ENCODE peak calls at places on chromosomes 13 and 19, in ten cellular contexts. C is hepatocyte, A is Caco-2, N is progenitor cell of endocrine pancreas, T is B cell, B is GM12865, J is PC-3, O is type B pancreatic cell, Q is fibroblast of lung, M is suprapubic skin. Y is an unnamed sample.

GRCh38 chr13:75725784-75726183 is 89.7 kb downstream of the LMO7 start:
- DNase-seq in M (no peak), A (no peak), C (no peak), N (no peak), J (peak), O (no peak), Q (no peak), B (no peak), T (no peak), Y (no peak)

GRCh38 chr13:48159436-48160225 is 64.7 kb upstream of the MED4 start:
- DNase-seq in N (no peak), M (no peak), A (no peak), T (no peak), C (no peak), B (no peak), O (no peak), Q (peak), J (no peak), Y (no peak)

GRCh38 chr13:110161112-110161897 is 145.7 kb downstream of the COL4A1 start:
- DNase-seq in Q (no peak), O (no peak), A (no peak), J (no peak), B (no peak), T (no peak), C (no peak), N (no peak), M (no peak), Y (no peak)

GRCh38 chr13:20363604-20364003 is 131.5 kb upstream of the GJB6 start:
- DNase-seq in M (no peak), Q (peak), B (no peak), A (no peak), J (no peak), T (no peak), O (no peak), N (no peak), C (no peak), Y (no peak)

GRCh38 chr13:76271728-76272232 is 614.4 kb downstream of the KCTD12 start:
- DNase-seq in C (no peak), M (no peak), A (no peak), O (no peak), N (no peak), Q (no peak), J (no peak), T (no peak), B (no peak), Y (no peak)

GRCh38 chr19:9406798-9407352 is 28.5 kb downstream of the ZNF266 start:
- DNase-seq in M (no peak), T (peak), J (no peak), N (no peak), C (no peak), Q (peak), B (peak), A (no peak), O (no peak), Y (peak)

GRCh38 chr19:5547881-5548280 is 19.9 kb downstream of the TINCR start:
- DNase-seq in B (peak), T (no peak), Q (no peak), M (no peak), C (peak), A (peak), J (peak), O (no peak), N (no peak), Y (no peak)

GRCh38 chr19:1169921-1170885 is 3.9 kb downstream of the SBNO2 start:
- DNase-seq in T (no peak), B (no peak), M (peak), J (peak), C (no peak), A (no peak), O (no peak), Q (peak), N (no peak), Y (peak)

GRCh38 chr13:113815151-113816058 is 48.5 kb downstream of the GAS6 start:
- DNase-seq in B (peak), M (no peak), A (no peak), C (no peak), J (peak), N (no peak), T (peak), O (no peak), Q (no peak), Y (peak)

GRCh38 chr19:44951179-44952159 is 3.7 kb upstream of the CLPTM1 start:
- DNase-seq in M (peak), N (peak), T (peak), B (peak), O (no peak), Q (peak), J (peak), C (peak), A (peak), Y (peak)

GRCh38 chr13:81394605-81395004 is 1053.7 kb upstream of the SPRY2 start:
- DNase-seq in M (no peak), B (no peak), T (no peak), N (no peak), O (no peak), J (no peak), Q (no peak), C (peak), A (no peak), Y (no peak)

GRCh38 chr19:13537454-13537853 is 31.2 kb upstream of the CACNA1A start:
- DNase-seq in N (no peak), B (no peak), M (no peak), Q (no peak), T (no peak), J (no peak), A (peak), O (no peak), C (no peak), Y (no peak)

GRCh38 chr19:35353635-35354034 is 4.6 kb upstream of the FFAR3 start:
- DNase-seq in M (peak), A (peak), C (no peak), B (no peak), O (peak), J (no peak), Q (no peak), N (no peak), T (peak), Y (no peak)

GRCh38 chr19:4474504-4475136 is 2.5 kb downstream of the HDGFL2 start:
- DNase-seq in J (peak), Q (peak), C (peak), O (no peak), A (no peak), B (peak), T (no peak), M (no peak), N (no peak), Y (no peak)

GRCh38 chr13:106473174-106473573 is 62.3 kb downstream of the EFNB2 start:
- DNase-seq in M (no peak), C (no peak), A (no peak), B (no peak), J (no peak), N (no peak), O (no peak), T (no peak), Q (no peak), Y (no peak)

GRCh38 chr13:23367907-23368306 is 65.6 kb downstream of the SACS start:
- DNase-seq in N (no peak), Q (no peak), J (no peak), B (no peak), M (no peak), O (no peak), T (no peak), A (no peak), C (no peak), Y (no peak)

GRCh38 chr19:17020380-17020779 is 6.2 kb downstream of the CPAMD8 start:
- DNase-seq in T (no peak), C (no peak), B (no peak), N (no peak), Q (no peak), O (no peak), J (no peak), A (no peak), M (no peak), Y (no peak)

GRCh38 chr13:99527346-99527745 is 26.1 kb downstream of the TM9SF2 start:
- DNase-seq in C (no peak), Q (no peak), M (no peak), A (no peak), O (no peak), J (no peak), T (no peak), N (no peak), B (no peak), Y (no peak)

GRCh38 chr19:53132231-53132991 is at the start of gene ZNF415:
- DNase-seq in Q (peak), O (peak), C (peak), J (peak), T (peak), N (peak), B (no peak), M (peak), A (peak), Y (peak)

GRCh38 chr13:44498502-44498901 is 77.6 kb downstream of the TSC22D1 start:
- DNase-seq in T (no peak), O (no peak), C (no peak), B (no peak), N (no peak), Q (no peak), M (no peak), J (no peak), A (no peak), Y (no peak)

GRCh38 chr19:459724-460511 is 915 bp downstream of the SHC2 start:
- DNase-seq in B (no peak), N (peak), T (peak), A (peak), Q (peak), J (peak), O (peak), C (peak), M (no peak), Y (peak)

GRCh38 chr13:112245179-112245724 is 130.9 kb upstream of the SPACA7 start:
- DNase-seq in C (no peak), J (no peak), B (no peak), A (no peak), T (no peak), N (no peak), M (no peak), O (peak), Q (no peak), Y (no peak)

GRCh38 chr19:48614436-48615144 is at the start of gene FAM83E:
- DNase-seq in C (peak), A (peak), N (no peak), J (peak), Q (no peak), B (peak), O (no peak), M (peak), T (no peak), Y (no peak)

GRCh38 chr19:29966594-29967249 is 24.7 kb downstream of the URI1 start:
- DNase-seq in O (no peak), M (no peak), J (peak), N (no peak), A (no peak), T (no peak), B (peak), Q (peak), C (no peak), Y (no peak)
- TF ChIP-seq CTCF in O (peak), M (no peak), J (peak), N (peak), A (peak), T (peak), B (peak), Q (no peak), C (peak), Y (no peak)

DNA sequence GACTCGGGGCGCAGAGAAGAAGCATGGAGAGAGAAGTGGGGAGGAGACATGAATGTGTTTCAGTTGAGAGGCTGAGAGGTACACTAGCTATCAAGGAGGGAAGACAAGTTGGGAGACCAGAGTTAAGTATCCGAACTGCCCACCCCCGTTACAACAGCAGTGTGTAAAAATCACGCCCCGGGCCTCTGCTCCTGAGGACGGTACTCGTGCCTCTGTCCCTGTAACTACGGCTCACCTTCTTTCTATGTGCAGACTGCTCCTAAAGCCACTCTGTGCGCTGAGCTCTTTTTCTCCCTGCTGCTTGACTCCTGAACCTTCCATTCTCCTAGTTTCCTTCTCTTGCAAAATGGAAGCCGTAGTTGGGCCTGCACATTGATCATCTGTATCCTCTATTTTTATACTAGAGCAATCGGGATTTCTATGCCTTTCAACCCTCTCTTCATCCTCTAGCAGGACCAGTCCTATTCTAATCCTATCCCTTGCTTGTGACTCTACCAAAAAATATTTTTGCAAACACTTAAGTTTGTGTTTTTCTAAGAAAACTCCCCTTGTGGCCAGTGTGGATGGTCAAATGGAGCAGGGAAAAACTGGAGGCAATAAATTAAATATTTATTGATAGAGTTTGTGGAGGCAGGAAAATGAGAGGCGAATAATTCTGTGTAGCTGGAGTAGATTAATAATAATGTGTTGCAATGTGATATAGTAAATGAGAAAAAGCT is 569 bp downstream of the POLR1D start:
- DNase-seq in O (no peak), C (peak), T (no peak), B (no peak), M (no peak), Q (no peak), N (no peak), J (peak), A (no peak), Y (no peak)
- TF ChIP-seq CTCF in O (peak), C (peak), T (no peak), B (no peak), M (no peak), Q (peak), N (peak), J (peak), A (no peak), Y (no peak)

DNA sequence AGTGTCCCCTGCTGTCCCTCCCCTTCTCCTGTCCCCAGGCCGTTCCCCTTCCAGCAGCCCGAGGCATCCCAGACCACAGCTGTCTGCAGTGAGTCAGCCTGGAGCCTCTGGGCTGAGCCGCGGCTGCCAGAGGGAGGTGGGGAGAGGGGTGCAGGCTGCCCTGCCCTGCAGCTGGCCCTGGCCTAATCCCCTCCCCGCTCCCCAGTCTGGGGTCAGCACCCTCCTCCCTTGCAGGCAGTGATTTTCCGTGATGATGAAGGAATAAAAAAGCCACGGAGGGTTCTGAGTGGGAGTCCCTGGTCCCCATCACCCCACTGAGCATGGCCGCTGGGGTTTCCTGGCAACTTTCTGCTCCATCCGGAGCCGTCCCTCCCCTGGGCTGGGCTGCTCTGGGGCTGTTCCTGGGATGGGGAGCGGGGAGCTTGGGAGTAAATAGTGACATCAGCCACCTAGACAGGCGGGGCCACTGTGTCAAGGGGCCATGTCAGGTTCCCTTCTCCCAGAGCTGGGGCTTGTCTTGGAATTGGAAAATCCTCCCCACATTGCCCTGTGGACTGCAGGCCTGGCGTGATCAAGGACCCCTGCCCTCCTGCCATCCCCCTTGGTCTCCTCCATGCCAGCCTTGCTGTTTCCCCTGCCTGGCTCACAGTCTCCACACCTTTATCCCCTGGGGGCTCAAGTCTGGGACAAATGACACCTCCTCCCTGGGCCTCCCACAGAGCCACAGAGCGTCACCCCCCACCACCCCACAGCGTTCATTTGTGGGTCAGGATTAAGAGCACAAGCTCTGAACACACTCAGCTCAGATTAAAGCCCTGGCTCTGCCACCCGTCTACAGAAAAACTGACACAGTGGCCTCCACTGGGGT is 16.7 kb downstream of the SPC24 start:
- DNase-seq in Q (peak), O (no peak), N (no peak), T (no peak), A (peak), M (peak), C (peak), B (no peak), J (peak), Y (peak)
- TF ChIP-seq CTCF in Q (no peak), O (no peak), N (no peak), T (no peak), A (no peak), M (no peak), C (no peak), B (no peak), J (no peak), Y (no peak)

GRCh38 chr13:33441015-33441414 is 155.5 kb upstream of the STARD13 start:
- DNase-seq in Q (peak), M (no peak), A (no peak), O (no peak), B (peak), T (no peak), J (peak), C (peak), N (no peak), Y (no peak)
- TF ChIP-seq CTCF in Q (no peak), M (no peak), A (peak), O (peak), B (peak), T (no peak), J (peak), C (peak), N (peak), Y (no peak)

DNA sequence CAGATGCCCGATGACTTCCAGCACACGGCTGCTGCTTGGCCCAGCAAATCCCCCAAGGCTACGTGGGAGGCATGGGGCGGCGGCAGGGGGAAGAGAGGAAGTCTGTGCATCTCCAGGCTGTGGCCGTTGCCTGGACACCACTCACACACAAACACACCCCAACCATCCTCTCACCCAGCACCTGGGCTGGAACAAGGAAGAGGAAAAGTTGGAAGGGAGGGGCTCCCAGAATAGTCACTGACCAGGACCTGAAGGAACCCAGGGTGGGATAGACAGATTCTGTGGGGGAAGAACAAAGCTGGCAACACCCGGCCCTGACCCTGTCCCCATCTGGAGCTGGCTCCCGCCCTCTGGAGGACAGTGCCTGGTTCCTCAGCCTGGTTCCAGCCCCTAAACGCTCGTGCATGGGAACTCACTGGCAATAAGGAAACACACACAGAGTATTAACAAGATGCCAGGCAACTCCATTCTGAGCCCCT is 11.2 kb downstream of the PPP6R1 start:
- DNase-seq in A (peak), M (no peak), C (no peak), T (no peak), B (no peak), O (no peak), N (no peak), J (peak), Q (peak), Y (no peak)
- TF ChIP-seq CTCF in A (no peak), M (no peak), C (no peak), T (no peak), B (no peak), O (no peak), N (no peak), J (no peak), Q (no peak), Y (no peak)

DNA sequence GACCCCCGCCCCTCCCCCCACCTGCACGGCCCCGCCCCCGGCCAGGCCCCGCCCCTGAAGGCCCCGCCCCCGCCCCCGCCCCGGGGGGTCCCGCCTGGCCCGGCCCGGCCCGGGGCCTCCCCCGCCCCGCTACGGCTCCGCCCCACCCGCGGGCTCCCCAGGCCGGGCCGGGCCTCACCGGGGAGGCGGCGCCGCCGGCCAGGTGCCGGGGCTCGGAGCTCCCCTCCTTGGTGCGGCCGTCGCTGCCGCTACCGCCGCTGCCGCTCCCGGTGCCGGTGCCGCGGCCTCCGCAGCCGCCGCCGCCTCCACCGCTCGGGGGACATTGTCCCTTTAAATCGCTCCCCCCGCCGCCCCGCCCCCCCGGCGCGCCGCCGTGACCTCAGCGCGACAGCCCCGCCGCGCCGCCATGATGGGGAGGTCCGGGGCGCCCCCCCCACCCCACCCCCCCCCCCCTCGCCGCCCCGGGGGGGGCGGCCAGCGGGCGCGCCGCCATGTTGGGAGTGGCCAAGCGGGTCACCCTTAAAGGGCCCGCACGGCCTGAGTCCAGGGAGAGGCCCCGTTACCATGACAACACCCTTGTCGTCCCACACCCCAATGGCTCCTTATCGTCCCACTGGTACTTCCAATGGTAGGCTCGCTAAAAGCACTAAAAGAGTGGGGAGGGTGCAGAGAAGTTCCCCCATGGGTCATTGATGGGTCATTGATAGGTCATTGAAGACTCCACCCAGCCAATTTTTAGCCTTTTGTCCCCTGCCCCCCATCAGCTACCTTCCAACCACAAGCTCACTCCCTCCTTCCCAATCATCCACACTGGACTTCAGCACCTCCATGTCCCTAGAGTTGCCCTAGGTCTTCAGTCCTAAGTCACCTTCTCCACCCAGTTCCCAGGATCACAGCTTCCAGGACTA is at the start of gene WIZ:
- DNase-seq in C (peak), M (peak), B (peak), N (peak), O (peak), J (peak), Q (peak), A (peak), T (peak), Y (peak)
- TF ChIP-seq CTCF in C (no peak), M (no peak), B (no peak), N (no peak), O (no peak), J (no peak), Q (no peak), A (no peak), T (no peak), Y (no peak)